ENCODE peak calls at places on chromosomes 11 and 22, in four cellular contexts. A is H9, W is mesenchymal stem cell, I is IMR-90. O is an unnamed sample. For H3K4me1, the result is how much of the 10 kb centered on the place peaks cover.

GRCh38 chr11:116515666-116516184 is 257.1 kb downstream of the BUD13 start:
- DNase-seq in A (peak), I (no peak), W (no peak), O (no peak)

GRCh38 chr11:123434262-123434661 is 4.2 kb downstream of the GRAMD1B start:
- DNase-seq in A (peak), I (peak), W (no peak), O (no peak)

GRCh38 chr11:87304350-87304749 is 266.6 kb downstream of the TMEM135 start:
- DNase-seq in W (no peak), A (no peak), I (no peak), O (no peak)

GRCh38 chr11:12723410-12724297 is 49.4 kb downstream of the TEAD1 start:
- DNase-seq in W (peak), A (no peak), I (peak), O (no peak)

GRCh38 chr11:108680267-108680666 is 15.4 kb downstream of the DDX10 start:
- DNase-seq in A (no peak), W (no peak), I (peak), O (no peak)

GRCh38 chr11:50080256-50080655 is 47.6 kb downstream of the OR4C45 start:
- DNase-seq in W (no peak), A (no peak), I (no peak), O (no peak)

GRCh38 chr11:12606597-12606996 is 67.6 kb upstream of the TEAD1 start:
- DNase-seq in W (peak), I (peak), A (no peak), O (no peak)

GRCh38 chr11:33703771-33704170 is 3.1 kb upstream of the C11orf91 start:
- DNase-seq in A (no peak), W (no peak), I (peak), O (no peak)

GRCh38 chr22:31826443-31826842 is 72.6 kb downstream of the DEPDC5 start:
- DNase-seq in W (no peak), A (no peak), I (no peak), O (no peak)

GRCh38 chr11:72703281-72704008 is 29.2 kb upstream of the PDE2A start:
- DNase-seq in W (peak), A (no peak), I (peak), O (no peak)

DNA sequence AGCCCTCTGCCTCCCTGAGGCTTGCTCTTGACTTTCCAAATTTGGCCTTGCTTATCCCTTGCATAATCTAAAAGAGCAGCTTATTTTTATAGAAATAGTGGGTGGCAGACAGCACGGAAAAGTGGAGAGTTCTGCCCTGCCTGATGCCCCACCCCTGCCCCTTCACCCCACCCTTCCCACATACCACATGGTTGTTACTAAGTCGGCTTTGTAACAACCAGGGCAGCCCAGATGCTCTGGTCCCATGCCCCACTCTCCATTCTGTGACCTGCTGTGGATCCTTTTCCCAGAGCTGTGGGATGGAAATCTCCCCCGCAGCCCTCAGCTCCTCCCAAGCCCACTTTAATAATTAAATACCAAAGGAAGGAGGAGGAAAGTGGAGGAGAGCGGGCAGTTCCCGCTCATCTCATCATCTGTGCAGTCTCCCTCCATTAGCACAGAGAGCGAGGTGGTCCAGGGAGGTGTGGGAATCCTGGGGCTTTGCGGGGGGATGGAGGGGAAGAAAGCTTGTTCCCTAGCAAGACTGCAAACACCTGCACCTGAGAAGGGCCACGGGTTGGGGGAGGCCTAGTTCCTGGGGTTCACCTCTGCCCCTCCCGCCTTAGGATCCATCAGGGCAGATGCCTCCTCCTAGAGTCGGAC is 10.8 kb downstream of the MRGPRF start:
- DNase-seq in I (no peak), A (peak), W (no peak), O (no peak)
- H3K4me1 ChIP-seq in I (under half), A (under half), W (under half), O (under half)

DNA sequence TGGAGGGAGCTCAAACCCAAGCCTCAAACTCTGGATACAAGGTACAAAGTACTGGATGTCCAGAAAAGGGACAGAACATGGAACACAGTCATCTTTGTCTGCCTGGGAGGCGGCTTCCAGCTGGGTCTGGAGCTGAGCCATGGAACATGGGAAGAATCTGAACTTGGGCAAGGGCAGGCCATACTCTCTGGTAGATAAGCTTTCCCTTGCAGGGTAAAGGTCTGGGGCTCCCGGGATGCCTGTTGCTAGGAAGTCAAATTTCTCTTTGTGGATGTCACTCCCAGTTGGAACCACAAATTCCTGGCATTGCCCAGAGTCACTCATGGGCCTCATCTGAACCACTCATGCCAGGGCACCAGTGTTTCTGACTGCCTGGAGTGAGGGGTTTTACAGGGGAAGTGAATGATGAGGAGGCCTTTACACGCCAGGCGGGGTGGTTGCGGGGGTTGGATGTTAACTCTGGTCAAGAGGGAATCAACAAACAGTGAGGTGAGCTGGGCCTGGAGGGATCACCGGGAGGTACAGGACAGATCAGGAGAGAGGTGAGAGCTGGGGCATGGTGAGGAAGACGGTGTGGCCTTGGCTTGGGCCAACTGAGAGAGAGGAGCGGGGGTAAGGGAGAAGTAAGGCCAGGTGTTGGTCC is 5.7 kb downstream of the FTH1 start:
- DNase-seq in I (no peak), A (no peak), W (peak), O (no peak)
- H2AK5ac ChIP-seq in I (peak), A (no peak), W (peak), O (no peak)

GRCh38 chr11:119237515-119237914 is 31.4 kb downstream of the CBL start:
- DNase-seq in W (no peak), A (no peak), I (no peak), O (no peak)

GRCh38 chr11:119236891-119237290 is 30.8 kb downstream of the CBL start:
- DNase-seq in A (no peak), I (peak), W (peak), O (no peak)

GRCh38 chr11:119236490-119236889 is 30.4 kb downstream of the CBL start:
- DNase-seq in A (no peak), I (peak), W (peak), O (no peak)
- H3K14ac ChIP-seq in A (no peak), I (no peak), W (no peak), O (no peak)

GRCh38 chr22:39467390-39467901 is 10.6 kb downstream of the MGAT3 start:
- DNase-seq in I (no peak), A (no peak), W (no peak), O (no peak)
- H3K4me1 ChIP-seq in I (under half), A (under half), W (under half), O (under half)

GRCh38 chr11:74490945-74491344 is 2.6 kb downstream of the LIPT2 start:
- DNase-seq in I (no peak), A (no peak), W (no peak), O (no peak)

GRCh38 chr11:74494916-74495315 is 1.4 kb upstream of the LIPT2 start:
- DNase-seq in W (no peak), I (no peak), A (no peak), O (no peak)

GRCh38 chr11:74492974-74493815 is at the start of gene LIPT2:
- DNase-seq in I (peak), A (peak), W (peak), O (peak)

GRCh38 chr11:74493816-74494630 is 499 bp upstream of the LIPT2 start:
- DNase-seq in W (no peak), I (peak), A (no peak), O (no peak)

DNA sequence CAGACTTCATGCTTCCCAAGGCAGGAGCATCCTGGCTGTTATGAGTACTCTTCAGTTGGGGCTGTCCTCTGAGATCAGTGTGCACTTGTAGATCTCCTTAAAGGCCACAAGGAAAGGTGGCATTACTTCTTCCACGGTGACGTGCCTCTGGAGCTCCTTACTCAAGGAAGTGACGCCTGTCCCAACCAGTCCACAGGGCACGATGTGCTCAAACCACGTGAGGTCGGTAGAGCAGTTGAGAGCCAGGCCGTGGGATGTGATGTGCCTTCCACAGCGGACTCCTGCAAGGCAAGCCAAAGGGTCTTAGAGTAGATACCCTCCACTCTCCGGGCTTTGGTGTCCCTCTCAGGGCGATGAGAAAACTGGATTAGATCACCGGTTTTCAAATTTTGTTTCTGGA is 1.4 kb downstream of the LIPT2 start:
- DNase-seq in W (no peak), A (no peak), I (no peak), O (no peak)
- H2AK5ac ChIP-seq in W (no peak), A (no peak), I (no peak), O (peak)

GRCh38 chr11:16956538-16957153 is 57.6 kb downstream of the PLEKHA7 start:
- DNase-seq in I (no peak), W (no peak), A (no peak), O (no peak)
- H3K14ac ChIP-seq in I (no peak), W (no peak), A (no peak), O (no peak)

GRCh38 chr11:59273008-59273841 is 60.5 kb upstream of the MPEG1 start:
- DNase-seq in W (no peak), I (no peak), A (no peak), O (no peak)
- H3K4me1 ChIP-seq in W (under half), I (under half), A (under half), O (under half)

DNA sequence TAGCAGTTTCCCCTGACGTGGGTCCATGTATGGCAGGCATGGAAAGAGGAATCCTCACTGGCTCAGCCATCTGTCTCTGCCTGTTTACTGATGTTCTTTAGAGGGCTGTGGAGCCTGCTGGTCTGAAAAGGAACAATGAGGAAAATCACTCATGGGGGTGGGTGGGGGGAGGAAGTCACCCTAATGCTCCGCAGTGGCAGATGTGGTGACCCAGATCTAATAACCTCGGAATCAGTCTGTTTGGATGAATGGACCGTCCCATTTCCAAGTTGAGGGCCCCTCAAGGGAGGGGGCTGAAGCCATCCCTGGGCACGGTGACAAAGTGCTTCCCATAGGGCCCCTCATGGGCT is 4.4 kb downstream of the BCR start:
- DNase-seq in A (no peak), I (no peak), W (no peak), O (no peak)
- H2AK5ac ChIP-seq in A (no peak), I (no peak), W (peak), O (peak)

GRCh38 chr22:19843107-19843856 is 11.4 kb downstream of the GNB1L start:
- DNase-seq in I (no peak), W (no peak), A (no peak), O (no peak)

GRCh38 chr22:19842386-19843106 is 12.1 kb downstream of the GNB1L start:
- DNase-seq in W (no peak), I (no peak), A (no peak), O (no peak)

GRCh38 chr22:19840955-19841640 is 13.6 kb downstream of the GNB1L start:
- DNase-seq in A (no peak), W (no peak), I (no peak), O (no peak)

GRCh38 chr22:19840059-19840458 is 14.6 kb downstream of the GNB1L start:
- DNase-seq in I (no peak), W (no peak), A (no peak), O (no peak)

DNA sequence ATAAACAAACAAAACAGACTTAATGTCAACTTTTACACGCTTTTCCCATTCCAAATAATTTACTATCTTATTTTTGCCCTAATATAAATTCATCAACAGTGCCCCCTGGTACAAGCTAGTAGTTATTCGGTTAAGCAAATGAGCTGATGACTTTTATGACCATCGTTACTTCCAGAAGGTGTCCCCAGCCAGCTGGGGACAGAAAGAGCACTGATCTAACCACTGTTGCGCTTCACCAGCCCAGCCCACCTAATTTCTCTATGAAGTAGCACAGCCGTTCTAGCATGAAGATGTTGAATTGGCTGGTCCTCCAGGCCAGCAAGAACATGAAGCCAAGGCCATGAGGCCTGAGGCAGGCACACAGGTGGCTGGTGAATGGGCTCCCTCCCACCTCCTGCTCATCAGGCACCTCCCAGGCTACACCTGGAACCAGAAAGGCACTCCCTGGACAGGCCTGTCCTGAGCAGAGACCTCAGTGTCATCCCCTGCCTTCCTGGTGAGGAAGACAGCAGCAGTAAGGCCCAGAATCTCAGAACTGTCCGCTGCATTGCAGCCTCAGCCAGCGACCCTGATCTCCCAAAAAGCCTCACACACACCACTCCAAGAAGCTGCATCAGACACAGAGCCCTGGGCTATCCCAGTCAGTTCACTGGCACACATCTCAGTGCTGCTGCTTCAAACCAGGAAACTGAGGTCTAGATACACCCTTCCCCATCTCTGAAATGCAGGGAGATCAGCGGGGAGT is 12.9 kb downstream of the GNB1L start:
- DNase-seq in A (no peak), W (no peak), I (no peak), O (no peak)
- H3K14ac ChIP-seq in A (no peak), W (no peak), I (no peak), O (no peak)

GRCh38 chr11:115220423-115220822 is 283.8 kb downstream of the CADM1 start:
- DNase-seq in W (no peak), A (no peak), I (no peak), O (no peak)
- H3K4me1 ChIP-seq in W (under half), A (under half), I (under half), O (under half)

O was measured in neuronal stem cell.